ENCODE peak calls at places on chromosome 13, in nine cellular contexts. L, U, P, X, E, H, V, R and G are unnamed samples. For H3K4me1, the result is how much of the 10 kb centered on the place peaks cover.

GRCh38 chr13:113897161-113897560 is 33.3 kb upstream of the GAS6 start:
- DNase-seq in L (no peak), H (no peak), V (no peak), U (no peak), R (no peak), E (peak), P (no peak), X (no peak), G (no peak)

GRCh38 chr13:75194717-75195116 is 287.3 kb downstream of the TBC1D4 start:
- DNase-seq in V (no peak), X (no peak), U (no peak), E (no peak), R (no peak), H (no peak), P (no peak), L (peak), G (no peak)

GRCh38 chr13:73607489-73608156 is 526.6 kb downstream of the KLF12 start:
- DNase-seq in R (no peak), U (no peak), E (peak), X (no peak), P (no peak), V (no peak), L (no peak), H (no peak), G (no peak)

GRCh38 chr13:113291997-113292862 is 4.8 kb upstream of the LAMP1 start:
- DNase-seq in X (no peak), E (peak), V (no peak), H (no peak), L (no peak), R (peak), P (peak), U (no peak), G (peak)

GRCh38 chr13:39317284-39317683 is 279.0 kb downstream of the NHLRC3 start:
- DNase-seq in L (peak), E (peak), U (no peak), R (no peak), H (no peak), P (no peak), V (peak), X (no peak), G (peak)

GRCh38 chr13:44816701-44817684 is 172.3 kb downstream of the NUFIP1 start:
- DNase-seq in P (no peak), U (no peak), L (no peak), R (peak), H (no peak), X (no peak), E (no peak), V (no peak), G (no peak)

GRCh38 chr13:73722120-73722519 is 412.1 kb downstream of the KLF12 start:
- DNase-seq in P (no peak), H (no peak), R (no peak), V (no peak), U (no peak), E (peak), L (no peak), X (no peak), G (no peak)

GRCh38 chr13:43113603-43114002 is 90.2 kb downstream of the DNAJC15 start:
- DNase-seq in L (no peak), H (no peak), P (no peak), V (no peak), U (no peak), R (no peak), E (peak), X (no peak), G (no peak)

GRCh38 chr13:28301839-28302238 is 163.5 kb downstream of the PAN3 start:
- DNase-seq in R (no peak), X (no peak), H (no peak), P (no peak), V (no peak), L (no peak), U (no peak), E (no peak), G (no peak)

GRCh38 chr13:113953561-113953960 is 20.3 kb downstream of the C13orf46 start:
- DNase-seq in E (no peak), V (no peak), L (peak), R (no peak), X (no peak), P (no peak), H (no peak), U (no peak), G (peak)

GRCh38 chr13:100156786-100157185 is 67.9 kb downstream of the PCCA start:
- DNase-seq in L (no peak), E (no peak), P (no peak), U (no peak), V (no peak), X (no peak), H (no peak), R (no peak), G (no peak)

GRCh38 chr13:65597839-65598818 is 1632.0 kb downstream of the PCDH9 start:
- DNase-seq in V (no peak), H (no peak), R (peak), U (no peak), E (peak), X (no peak), P (no peak), L (no peak), G (no peak)

GRCh38 chr13:98313023-98313937 is 136.2 kb upstream of the RNF113B start:
- DNase-seq in P (no peak), R (no peak), X (no peak), E (no peak), V (no peak), H (no peak), U (no peak), L (no peak), G (no peak)

GRCh38 chr13:32063622-32064233 is 32.2 kb downstream of the FRY start:
- DNase-seq in X (no peak), P (no peak), E (no peak), L (no peak), U (no peak), H (no peak), R (no peak), V (no peak), G (no peak)

GRCh38 chr13:29524176-29524575 is 71.3 kb downstream of the SLC7A1 start:
- DNase-seq in R (no peak), X (no peak), L (no peak), H (no peak), E (peak), P (no peak), U (no peak), V (no peak), G (peak)

GRCh38 chr13:45807520-45808099 is 43.9 kb downstream of the SIAH3 start:
- DNase-seq in L (no peak), X (peak), R (peak), U (no peak), E (peak), H (no peak), V (no peak), P (no peak), G (no peak)

GRCh38 chr13:60654405-60654804 is 257.4 kb downstream of the TDRD3 start:
- DNase-seq in P (no peak), X (peak), E (peak), V (no peak), H (no peak), L (no peak), U (no peak), R (peak), G (peak)

GRCh38 chr13:108755084-108755483 is 125.7 kb downstream of the MYO16 start:
- DNase-seq in R (no peak), X (no peak), L (no peak), E (no peak), U (no peak), P (no peak), V (no peak), H (no peak), G (no peak)

GRCh38 chr13:39266426-39266825 is 228.2 kb downstream of the NHLRC3 start:
- DNase-seq in H (no peak), P (no peak), X (no peak), V (no peak), R (no peak), U (no peak), E (no peak), L (no peak), G (no peak)

GRCh38 chr13:49240017-49240416 is 7.7 kb upstream of the CDADC1 start:
- DNase-seq in E (peak), U (no peak), X (no peak), L (no peak), P (no peak), R (peak), V (no peak), H (no peak), G (no peak)

GRCh38 chr13:112350300-112350699 is 25.9 kb upstream of the SPACA7 start:
- DNase-seq in P (no peak), R (no peak), L (no peak), U (no peak), V (no peak), E (no peak), X (no peak), H (no peak), G (no peak)

GRCh38 chr13:51453959-51454703 is 1.3 kb upstream of the INTS6 start:
- DNase-seq in H (no peak), V (peak), X (no peak), P (no peak), U (no peak), E (no peak), R (peak), L (peak), G (peak)

GRCh38 chr13:46101488-46102289 is 3.1 kb downstream of the CPB2 start:
- DNase-seq in X (no peak), L (no peak), V (no peak), E (no peak), H (no peak), P (no peak), R (no peak), U (no peak), G (no peak)

GRCh38 chr13:77699059-77699680 is 1.7 kb downstream of the SLAIN1 start:
- DNase-seq in V (no peak), X (no peak), P (no peak), E (no peak), U (no peak), R (no peak), L (no peak), H (no peak), G (no peak)

GRCh38 chr13:101579291-101579802 is 126.9 kb downstream of the ITGBL1 start:
- DNase-seq in X (no peak), R (no peak), H (no peak), U (no peak), L (no peak), V (no peak), P (no peak), E (peak), G (no peak)

GRCh38 chr13:79541426-79542049 is 60.6 kb downstream of the NDFIP2 start:
- DNase-seq in V (no peak), U (no peak), R (no peak), P (no peak), E (peak), X (no peak), H (no peak), L (no peak), G (no peak)

GRCh38 chr13:30605052-30605451 is 12.7 kb upstream of the USPL1 start:
- DNase-seq in P (no peak), X (no peak), H (no peak), L (no peak), V (no peak), E (no peak), U (no peak), R (no peak), G (no peak)

GRCh38 chr13:23344923-23345322 is 88.6 kb downstream of the SACS start:
- DNase-seq in V (no peak), P (no peak), X (no peak), R (no peak), U (no peak), H (no peak), L (no peak), E (peak), G (no peak)

GRCh38 chr13:26011996-26012688 is 39.7 kb downstream of the SHISA2 start:
- DNase-seq in U (no peak), H (no peak), L (no peak), R (no peak), E (no peak), X (no peak), P (no peak), V (no peak), G (no peak)

GRCh38 chr13:26019241-26019640 is 32.6 kb downstream of the SHISA2 start:
- DNase-seq in V (no peak), R (no peak), X (no peak), U (no peak), P (no peak), E (no peak), L (no peak), H (no peak), G (no peak)

GRCh38 chr13:26017932-26018690 is 33.7 kb downstream of the SHISA2 start:
- DNase-seq in L (no peak), R (no peak), V (no peak), H (no peak), X (no peak), P (no peak), U (no peak), E (no peak), G (no peak)

GRCh38 chr13:26017196-26017921 is 34.5 kb downstream of the SHISA2 start:
- DNase-seq in U (no peak), L (no peak), E (no peak), R (no peak), V (no peak), X (peak), H (no peak), P (peak), G (no peak)

GRCh38 chr13:26015276-26015934 is 36.4 kb downstream of the SHISA2 start:
- DNase-seq in H (no peak), P (no peak), E (no peak), U (no peak), V (no peak), L (no peak), R (no peak), X (no peak), G (no peak)
- TF ChIP-seq CTCF in H (no peak), P (no peak), E (no peak), U (no peak), V (no peak), L (no peak), R (no peak), X (no peak), G (no peak)

GRCh38 chr13:33279414-33279813 is 6.1 kb downstream of the STARD13 start:
- DNase-seq in X (no peak), U (no peak), V (peak), L (no peak), R (no peak), P (no peak), H (no peak), E (no peak), G (no peak)
- H3K4me1 ChIP-seq in X (half or more), U (under half), V (half or more), L (under half), R (under half), P (half or more), H (half or more), E (under half), G (half or more)

GRCh38 chr13:70960841-70961443 is 852.7 kb upstream of the KLHL1 start:
- DNase-seq in L (no peak), H (no peak), U (no peak), X (no peak), R (no peak), E (peak), V (no peak), P (no peak), G (no peak)
- TF ChIP-seq CTCF in L (no peak), H (peak), U (peak), X (peak), R (peak), E (peak), V (peak), P (peak), G (peak)

GRCh38 chr13:52842440-52842839 is 6.0 kb downstream of the PCDH8 start:
- DNase-seq in V (no peak), X (no peak), U (no peak), E (no peak), H (no peak), R (no peak), P (no peak), L (no peak), G (no peak)

GRCh38 chr13:52837850-52838249 is 10.6 kb downstream of the PCDH8 start:
- DNase-seq in E (no peak), V (no peak), R (no peak), L (no peak), P (no peak), X (no peak), H (no peak), U (no peak), G (no peak)

GRCh38 chr13:52838433-52839107 is 9.9 kb downstream of the PCDH8 start:
- DNase-seq in H (no peak), X (no peak), E (no peak), P (no peak), V (no peak), L (no peak), R (peak), U (no peak), G (no peak)

GRCh38 chr13:52835071-52835793 is 13.2 kb downstream of the PCDH8 start:
- DNase-seq in R (peak), P (no peak), H (no peak), X (no peak), V (no peak), E (no peak), L (no peak), U (no peak), G (no peak)

DNA sequence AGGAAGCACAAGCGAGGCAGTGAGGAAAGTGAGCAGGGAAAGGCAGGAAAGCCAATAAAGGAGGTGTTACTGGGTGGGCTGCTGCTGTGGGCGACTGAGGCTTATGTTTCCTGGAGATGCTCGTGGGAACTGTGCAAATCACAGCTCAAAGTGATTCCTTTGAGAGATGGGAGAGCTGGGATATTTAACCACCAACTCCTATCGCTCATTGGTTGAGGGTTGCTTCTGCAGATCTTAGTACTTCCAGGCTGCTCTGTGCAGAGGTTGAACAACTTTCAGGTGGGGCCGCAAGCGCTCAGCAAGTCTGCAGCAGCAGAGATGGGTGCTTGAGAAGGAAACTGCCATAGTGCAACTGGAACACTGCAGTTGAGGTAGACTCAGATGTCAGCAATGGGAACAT is 8.4 kb downstream of the PCDH8 start:
- DNase-seq in P (no peak), H (no peak), L (no peak), V (no peak), U (no peak), R (no peak), E (no peak), X (no peak), G (no peak)
- H3K4me1 ChIP-seq in P (under half), H (under half), L (under half), V (under half), U (under half), R (under half), E (under half), X (under half), G (under half)